ENCODE peak calls at places on chromosomes 12 and 14, in six cellular contexts. P, N, F, K, G and L are unnamed samples.

GRCh38 chr14:85529803-85530574 is at the start of gene FLRT2:
- DNase-seq in P (peak), N (peak), F (no peak), K (peak), G (peak), L (peak)

GRCh38 chr12:4054643-4055042 is 181.4 kb upstream of the PARP11 start:
- DNase-seq in P (no peak), N (no peak), F (no peak), K (no peak), G (no peak), L (no peak)

GRCh38 chr12:64892561-64892960 is 68.1 kb downstream of the TBC1D30 start:
- DNase-seq in P (no peak), N (no peak), F (no peak), K (no peak), G (no peak), L (no peak)

GRCh38 chr12:92570056-92570753 is 132.6 kb upstream of the PLEKHG7 start:
- DNase-seq in P (peak), N (peak), F (no peak), K (no peak), G (peak), L (peak)

GRCh38 chr14:79161576-79161975 is 991.4 kb downstream of the NRXN3 start:
- DNase-seq in P (peak), N (peak), F (no peak), K (no peak), G (peak), L (no peak)

GRCh38 chr12:102567031-102567985 is 86.9 kb upstream of the IGF1 start:
- DNase-seq in P (no peak), N (peak), F (no peak), K (peak), G (peak), L (peak)

GRCh38 chr12:119649202-119649808 is 18.6 kb upstream of the PRKAB1 start:
- DNase-seq in P (peak), N (peak), F (no peak), K (no peak), G (no peak), L (no peak)

GRCh38 chr14:103700753-103701490 is 14.3 kb downstream of the XRCC3 start:
- DNase-seq in P (no peak), N (no peak), F (no peak), K (no peak), G (no peak), L (no peak)

GRCh38 chr14:101357559-101358319 is 203.6 kb upstream of the DIO3 start:
- DNase-seq in P (no peak), N (no peak), F (no peak), K (no peak), G (peak), L (no peak)

GRCh38 chr14:77498120-77498979 is at the start of gene ISM2:
- DNase-seq in P (no peak), N (peak), F (no peak), K (no peak), G (peak), L (no peak)

GRCh38 chr14:73723799-73724621 is 9.8 kb upstream of the PNMA1 start:
- DNase-seq in P (peak), N (peak), F (no peak), K (peak), G (no peak), L (peak)